ENCODE peak calls at places on chromosomes 13 and 19, in seven cellular contexts. Y is stimulated activated CD8-positive, alpha-beta memory T cell treated with anti-CD3 and anti-CD28 coated beads, Interleukin-7, amount 100 ng/mL, for 1 hour; I is germinal center; O is NCI-H146; V is GM12865; N is Kasumi-1; B is psoas muscle. R is an unnamed sample.

GRCh38 chr13:102220681-102221228 is 181.1 kb downstream of the FGF14 start:
- DNase-seq in Y (no peak), I (no peak), O (no peak), V (no peak), N (no peak), B (no peak), R (no peak)

GRCh38 chr19:4800591-4801081 is 9.1 kb downstream of the FEM1A start:
- DNase-seq in Y (no peak), I (no peak), O (no peak), V (no peak), N (no peak), B (peak; percentile 81), R (no peak)

GRCh38 chr13:46124531-46124966 is 19.7 kb upstream of the CPB2 start:
- DNase-seq in Y (no peak), I (peak; percentile 13), O (no peak), V (peak; percentile 78), N (peak; percentile 39), B (no peak), R (no peak)

GRCh38 chr13:26198116-26198515 is 24.0 kb downstream of the RNF6 start:
- DNase-seq in Y (no peak), I (no peak), O (no peak), V (no peak), N (no peak), B (no peak), R (no peak)

GRCh38 chr19:4597975-4598671 is 38.6 kb upstream of the SEMA6B start:
- DNase-seq in Y (peak; percentile 8), I (peak; percentile 79), O (peak; percentile 18), V (peak; percentile 52), N (peak; percentile 76), B (no peak), R (no peak)

GRCh38 chr13:113035209-113035800 is 66.3 kb downstream of the MCF2L start:
- DNase-seq in Y (no peak), I (no peak), O (no peak), V (no peak), N (peak; percentile 6), B (no peak), R (no peak)

GRCh38 chr19:38047048-38047435 is 140.0 kb downstream of the SIPA1L3 start:
- DNase-seq in Y (no peak), I (no peak), O (peak; percentile 10), V (peak; percentile 71), N (no peak), B (no peak), R (no peak)

GRCh38 chr13:37293295-37293694 is 187.8 kb upstream of the CSNK1A1L start:
- DNase-seq in Y (no peak), I (no peak), O (no peak), V (no peak), N (no peak), B (no peak), R (no peak)

GRCh38 chr13:109938255-109938936 is 152.0 kb upstream of the IRS2 start:
- DNase-seq in Y (no peak), I (no peak), O (no peak), V (no peak), N (no peak), B (no peak), R (no peak)

GRCh38 chr19:29191005-29191404 is 21.9 kb downstream of the UQCRFS1 start:
- DNase-seq in Y (no peak), I (no peak), O (no peak), V (no peak), N (no peak), B (no peak), R (no peak)

GRCh38 chr19:4403005-4403761 is 743 bp downstream of the CHAF1A start:
- DNase-seq in Y (no peak), I (peak; percentile 24), O (no peak), V (peak; percentile 21), N (no peak), B (no peak), R (no peak)

GRCh38 chr19:1606138-1606651 is 933 bp upstream of the UQCR11 start:
- DNase-seq in Y (no peak), I (no peak), O (no peak), V (no peak), N (no peak), B (no peak), R (no peak)

GRCh38 chr13:20923272-20923671 is 20.7 kb upstream of the XPO4 start:
- DNase-seq in Y (no peak), I (no peak), O (no peak), V (no peak), N (no peak), B (no peak), R (no peak)

GRCh38 chr13:32305646-32306045 is 9.5 kb downstream of the ZAR1L start:
- DNase-seq in Y (no peak), I (no peak), O (no peak), V (no peak), N (no peak), B (no peak), R (no peak)

GRCh38 chr13:97225533-97225932 is 3.4 kb downstream of the MBNL2 start:
- DNase-seq in Y (no peak), I (no peak), O (no peak), V (peak; percentile 21), N (no peak), B (no peak), R (no peak)

GRCh38 chr13:40776681-40777165 is 5.7 kb upstream of the MRPS31 start:
- DNase-seq in Y (peak; percentile 29), I (peak; percentile 41), O (no peak), V (peak; percentile 79), N (peak; percentile 80), B (no peak), R (no peak)

GRCh38 chr13:65966991-65967451 is 1263.1 kb downstream of the PCDH9 start:
- DNase-seq in Y (no peak), I (no peak), O (no peak), V (peak; percentile 0), N (peak; percentile 43), B (no peak), R (no peak)

GRCh38 chr13:110680852-110681251 is 25.1 kb downstream of the CARS2 start:
- DNase-seq in Y (no peak), I (peak; percentile 33), O (peak; percentile 11), V (peak; percentile 40), N (peak; percentile 6), B (no peak), R (no peak)

GRCh38 chr19:38304866-38305429 is 897 bp downstream of the C19orf33 start:
- DNase-seq in Y (no peak), I (no peak), O (peak; percentile 98), V (no peak), N (no peak), B (no peak), R (no peak)

GRCh38 chr13:28117689-28118377 is 17.5 kb upstream of the FLT3 start:
- DNase-seq in Y (no peak), I (no peak), O (no peak), V (no peak), N (no peak), B (no peak), R (no peak)

GRCh38 chr19:13980340-13980739 is 25.8 kb downstream of the RFX1 start:
- DNase-seq in Y (no peak), I (no peak), O (no peak), V (no peak), N (no peak), B (no peak), R (no peak)

GRCh38 chr19:24086974-24087595 is at the start of gene ZNF254:
- DNase-seq in Y (peak; percentile 53), I (peak; percentile 91), O (no peak), V (peak; percentile 91), N (peak; percentile 98), B (peak; percentile 88), R (peak; percentile 84)

GRCh38 chr19:14525729-14526128 is 3.7 kb upstream of the TECR start:
- DNase-seq in Y (no peak), I (no peak), O (no peak), V (no peak), N (no peak), B (no peak), R (no peak)

GRCh38 chr19:44800461-44800860 is 8.4 kb upstream of the BCAM start:
- DNase-seq in Y (peak; percentile 72), I (peak; percentile 90), O (peak; percentile 82), V (peak; percentile 88), N (peak; percentile 70), B (peak; percentile 86), R (no peak)

GRCh38 chr19:47158367-47158791 is 27.7 kb downstream of the SAE1 start:
- DNase-seq in Y (no peak), I (no peak), O (no peak), V (no peak), N (no peak), B (no peak), R (no peak)

GRCh38 chr19:3036119-3036794 is 7.2 kb upstream of the TLE2 start:
- DNase-seq in Y (peak; percentile 62), I (peak; percentile 87), O (peak; percentile 91), V (peak; percentile 90), N (peak; percentile 87), B (peak; percentile 92), R (peak; percentile 33)

GRCh38 chr19:53577968-53578367 is 40.0 kb downstream of the ZNF331 start:
- DNase-seq in Y (no peak), I (no peak), O (no peak), V (no peak), N (no peak), B (no peak), R (no peak)

GRCh38 chr19:38730731-38731589 is 13.3 kb downstream of the CAPN12 start:
- DNase-seq in Y (no peak), I (no peak), O (no peak), V (no peak), N (no peak), B (no peak), R (no peak)

GRCh38 chr19:50001775-50002174 is 23.4 kb downstream of the VRK3 start:
- DNase-seq in Y (no peak), I (no peak), O (no peak), V (no peak), N (no peak), B (no peak), R (no peak)

GRCh38 chr13:85632526-85633215 is 166.5 kb downstream of the SLITRK6 start:
- DNase-seq in Y (no peak), I (no peak), O (no peak), V (no peak), N (no peak), B (no peak), R (no peak)

GRCh38 chr13:32830632-32831031 is 185.6 kb upstream of the KL start:
- DNase-seq in Y (no peak), I (no peak), O (peak; percentile 38), V (no peak), N (no peak), B (no peak), R (no peak)

GRCh38 chr19:47492571-47493377 is 8.8 kb upstream of the KPTN start:
- DNase-seq in Y (no peak), I (no peak), O (no peak), V (no peak), N (no peak), B (no peak), R (no peak)

GRCh38 chr13:36275190-36276002 is 22.2 kb downstream of the CCDC169 start:
- DNase-seq in Y (no peak), I (no peak), O (peak; percentile 79), V (peak; percentile 59), N (peak; percentile 62), B (no peak), R (no peak)

GRCh38 chr19:41646589-41647204 is 19.8 kb upstream of the CEACAM4 start:
- DNase-seq in Y (peak; percentile 19), I (peak; percentile 52), O (no peak), V (peak; percentile 12), N (no peak), B (no peak), R (no peak)

GRCh38 chr19:28553005-28553404 is 659.9 kb downstream of the UQCRFS1 start:
- DNase-seq in Y (no peak), I (no peak), O (no peak), V (no peak), N (no peak), B (no peak), R (no peak)

GRCh38 chr13:19764237-19764636 is 18.5 kb downstream of the PSPC1 start:
- DNase-seq in Y (no peak), I (no peak), O (no peak), V (no peak), N (no peak), B (no peak), R (no peak)

R was measured in cerebellar nuclear complex.